ENCODE peak calls at places on chromosomes 6 and 20, in seven cellular contexts. R is body of pancreas; V is endothelial cell of umbilical vein; S is CD4-positive, CD25-positive, alpha-beta regulatory T cell; I is IMR-90; W is pancreas; T is adipocyte. J is an unnamed sample.

GRCh38 chr6:49906511-49906910 is 40.2 kb upstream of the CRISP1 start:
- DNase-seq in R (no peak), V (no peak), S (no peak), I (no peak), W (no peak), T (no peak), J (no peak)

GRCh38 chr6:134317471-134318131 is at the start of gene SGK1:
- DNase-seq in R (peak; percentile 29), V (peak; percentile 29), S (peak; percentile 28), I (peak; percentile 49), W (peak; percentile 30), T (peak; percentile 67), J (peak; percentile 76)

GRCh38 chr20:48106428-48106827 is 321.1 kb upstream of the SULF2 start:
- DNase-seq in R (no peak), V (no peak), S (no peak), I (no peak), W (no peak), T (no peak), J (peak; percentile 33)

GRCh38 chr20:31934968-31935764 is 16.7 kb downstream of the PDRG1 start:
- DNase-seq in R (no peak), V (no peak), S (no peak), I (no peak), W (no peak), T (no peak), J (peak; percentile 30)

GRCh38 chr6:16901777-16902176 is 140.5 kb upstream of the ATXN1 start:
- DNase-seq in R (peak; percentile 79), V (peak; percentile 40), S (no peak), I (peak; percentile 61), W (peak; percentile 63), T (peak; percentile 79), J (no peak)

GRCh38 chr6:82022614-82023102 is 224.9 kb downstream of the IBTK start:
- DNase-seq in R (no peak), V (peak; percentile 77), S (no peak), I (peak; percentile 84), W (no peak), T (peak; percentile 77), J (peak; percentile 74)

GRCh38 chr6:113903666-113904330 is 46.7 kb downstream of the MARCKS start:
- DNase-seq in R (peak; percentile 29), V (peak; percentile 91), S (no peak), I (peak; percentile 58), W (no peak), T (no peak), J (no peak)

GRCh38 chr6:151959086-151959485 is 151.6 kb downstream of the ESR1 start:
- DNase-seq in R (no peak), V (no peak), S (no peak), I (no peak), W (no peak), T (no peak), J (no peak)

GRCh38 chr6:113147544-113147943 is 709.6 kb upstream of the MARCKS start:
- DNase-seq in R (no peak), V (no peak), S (no peak), I (peak; percentile 94), W (no peak), T (peak; percentile 87), J (no peak)

GRCh38 chr20:48463096-48463710 is 364.6 kb downstream of the PREX1 start:
- DNase-seq in R (no peak), V (no peak), S (no peak), I (no peak), W (no peak), T (no peak), J (no peak)

GRCh38 chr6:41767112-41767946 is 12.4 kb downstream of the FRS3 start:
- DNase-seq in R (peak; percentile 71), V (peak; percentile 77), S (no peak), I (peak; percentile 87), W (peak; percentile 56), T (peak; percentile 93), J (peak; percentile 87)

GRCh38 chr6:25138024-25138696 is 141.0 kb upstream of the CARMIL1 start:
- DNase-seq in R (peak; percentile 30), V (peak; percentile 84), S (peak; percentile 57), I (peak; percentile 62), W (no peak), T (peak; percentile 77), J (no peak)

GRCh38 chr6:157596461-157596860 is 215.5 kb downstream of the ZDHHC14 start:
- DNase-seq in R (no peak), V (no peak), S (no peak), I (no peak), W (no peak), T (no peak), J (no peak)

GRCh38 chr6:13466304-13467215 is 20.8 kb downstream of the GFOD1 start:
- DNase-seq in R (peak; percentile 31), V (no peak), S (no peak), I (no peak), W (no peak), T (no peak), J (no peak)

GRCh38 chr6:119337252-119337651 is 12.3 kb downstream of the MAN1A1 start:
- DNase-seq in R (no peak), V (no peak), S (no peak), I (no peak), W (no peak), T (no peak), J (no peak)
- H3K4me1 ChIP-seq in R (peaks cover 59% of the 10 kb centered on the region), V (peaks cover 15% of the 10 kb centered on the region), S (peaks cover 11% of the 10 kb centered on the region), I (peaks cover 2% of the 10 kb centered on the region), W (peaks cover 3% of the 10 kb centered on the region), T (peaks cover 35% of the 10 kb centered on the region), J (peaks cover 31% of the 10 kb centered on the region)

DNA sequence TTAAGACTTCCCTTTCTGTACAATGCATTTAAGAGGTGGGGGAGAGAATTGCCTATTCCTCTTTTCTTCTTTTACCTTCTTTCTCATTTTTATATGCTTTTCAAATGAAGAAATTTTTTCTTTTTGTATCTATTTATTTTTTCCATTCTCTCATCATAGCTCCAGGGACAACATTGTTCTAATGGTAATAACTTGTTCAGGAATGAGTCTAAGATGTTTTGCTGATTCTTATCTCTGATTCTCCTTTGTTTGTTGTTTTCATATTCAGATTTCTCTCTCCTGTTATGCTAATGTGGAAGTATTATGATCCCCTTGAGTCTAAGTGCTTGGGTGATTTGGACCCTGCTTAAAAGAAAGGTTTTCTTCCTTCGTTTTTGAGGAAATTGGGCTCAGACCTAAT is 451.6 kb downstream of the CDKAL1 start:
- DNase-seq in R (no peak), V (no peak), S (no peak), I (no peak), W (no peak), T (no peak), J (no peak)
- H3K4me3 ChIP-seq in R (no peak overlapping the region), V (no peak overlapping the region), S (no peak overlapping the region), I (no peak overlapping the region), W (no peak overlapping the region), T (no peak overlapping the region), J (no peak overlapping the region)

GRCh38 chr20:41137412-41138216 is at the start of gene PLCG1:
- DNase-seq in R (peak; percentile 83), V (peak; percentile 83), S (peak; percentile 82), I (peak; percentile 63), W (peak; percentile 83), T (peak; percentile 88), J (peak; percentile 84)
- H3K4me1 ChIP-seq in R (peaks cover 41% of the 10 kb centered on the region), V (peaks cover 44% of the 10 kb centered on the region), S (peaks cover 79% of the 10 kb centered on the region), I (peaks cover 22% of the 10 kb centered on the region), W (no peaks in the 10 kb centered on the region), T (peaks cover 26% of the 10 kb centered on the region), J (peaks cover 39% of the 10 kb centered on the region)

GRCh38 chr6:108562503-108562993 is 1.8 kb downstream of the FOXO3 start:
- DNase-seq in R (peak; percentile 84), V (peak; percentile 76), S (no peak), I (peak; percentile 81), W (peak; percentile 64), T (peak; percentile 79), J (peak; percentile 80)

GRCh38 chr6:108560463-108561308 is at the start of gene FOXO3:
- DNase-seq in R (peak; percentile 96), V (peak; percentile 90), S (peak; percentile 63), I (peak; percentile 80), W (peak; percentile 96), T (peak; percentile 93), J (peak; percentile 89)

GRCh38 chr6:108563292-108563691 is 2.6 kb downstream of the FOXO3 start:
- DNase-seq in R (no peak), V (no peak), S (no peak), I (no peak), W (no peak), T (no peak), J (no peak)

GRCh38 chr6:108559884-108560462 is 744 bp upstream of the FOXO3 start:
- DNase-seq in R (peak; percentile 70), V (peak; percentile 85), S (peak; percentile 54), I (peak; percentile 74), W (peak; percentile 79), T (no peak), J (peak; percentile 72)

GRCh38 chr6:108561742-108562502 is 1.2 kb downstream of the FOXO3 start:
- DNase-seq in R (peak; percentile 37), V (peak; percentile 46), S (no peak), I (peak; percentile 31), W (peak; percentile 52), T (peak; percentile 46), J (peak; percentile 38)
- H3K4me3 ChIP-seq in R (peak overlapping the region; percentile 85), V (peak overlapping the region; percentile 61), S (peak overlapping the region; percentile 57), I (peak overlapping the region; percentile 78), W (peak overlapping the region; percentile 96), T (peak overlapping the region; percentile 93), J (peak overlapping the region; percentile 77)

GRCh38 chr20:36860339-36860738 is 15.6 kb upstream of the TLDC2 start:
- DNase-seq in R (no peak), V (no peak), S (no peak), I (peak; percentile 40), W (no peak), T (peak; percentile 20), J (no peak)

GRCh38 chr20:36862857-36863668 is 12.9 kb upstream of the TLDC2 start:
- DNase-seq in R (no peak), V (peak; percentile 19), S (no peak), I (no peak), W (no peak), T (peak; percentile 58), J (peak; percentile 52)

GRCh38 chr20:36861875-36862801 is 13.8 kb upstream of the TLDC2 start:
- DNase-seq in R (peak; percentile 66), V (peak; percentile 44), S (no peak), I (peak; percentile 83), W (peak; percentile 50), T (peak; percentile 91), J (peak; percentile 35)

GRCh38 chr20:36860811-36861624 is 14.9 kb upstream of the TLDC2 start:
- DNase-seq in R (no peak), V (no peak), S (no peak), I (no peak), W (no peak), T (peak; percentile 36), J (no peak)

DNA sequence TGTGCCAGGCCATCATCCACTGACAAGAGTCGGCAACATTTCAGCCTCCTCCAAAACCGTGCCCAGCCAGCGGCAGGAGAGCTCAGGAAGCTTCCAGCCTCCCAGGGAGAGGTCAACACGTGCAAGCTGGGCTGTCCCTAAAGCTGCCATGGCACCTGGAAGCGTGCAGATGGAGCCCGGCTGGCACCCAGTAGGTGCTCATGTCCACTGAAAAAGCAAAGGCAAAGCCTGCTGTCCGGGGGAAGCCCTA is 14.4 kb upstream of the TLDC2 start:
- DNase-seq in R (no peak), V (no peak), S (no peak), I (no peak), W (no peak), T (no peak), J (no peak)
- H3K4me1 ChIP-seq in R (peaks cover 40% of the 10 kb centered on the region), V (peaks cover 24% of the 10 kb centered on the region), S (peaks cover 4% of the 10 kb centered on the region), I (peaks cover 36% of the 10 kb centered on the region), W (no peaks in the 10 kb centered on the region), T (peaks cover 29% of the 10 kb centered on the region), J (peaks cover 34% of the 10 kb centered on the region)

GRCh38 chr6:32609731-32610640 is 20.3 kb upstream of the HLA-DRB1 start:
- DNase-seq in R (peak; percentile 54), V (peak; percentile 96), S (peak; percentile 72), I (peak; percentile 92), W (no peak), T (peak; percentile 73), J (peak; percentile 95)
- H3K4me3 ChIP-seq in R (no peak overlapping the region), V (no peak overlapping the region), S (peak overlapping the region; percentile 77), I (no peak overlapping the region), W (no peak overlapping the region), T (no peak overlapping the region), J (no peak overlapping the region)

J was measured in cardiac muscle cell.